ENCODE peak calls at places on chromosomes 6 and 20, in nine cellular contexts. O is lower lobe of right lung; S is nephron progenitor cell; C is neural crest cell; M is CD8-positive, alpha-beta T cell; E is lung; A is PC-3; U is NB4; P is WTC11. X is an unnamed sample.

GRCh38 chr20:14616003-14616402 is 278.6 kb upstream of the FLRT3 start:
- DNase-seq in O (no peak), S (no peak), C (no peak), M (no peak), E (no peak), A (peak; percentile 89), U (no peak), P (no peak), X (no peak)

GRCh38 chr6:138331444-138331843 is 46.3 kb upstream of the SMIM28 start:
- DNase-seq in O (no peak), S (no peak), C (no peak), M (no peak), E (no peak), A (no peak), U (no peak), P (no peak), X (no peak)

GRCh38 chr6:25882066-25882496 is 8.0 kb upstream of the SLC17A3 start:
- DNase-seq in O (peak; percentile 61), S (no peak), C (no peak), M (peak; percentile 5), E (no peak), A (no peak), U (no peak), P (peak; percentile 89), X (no peak)

GRCh38 chr20:22901921-22902320 is 133.2 kb upstream of the SSTR4 start:
- DNase-seq in O (no peak), S (no peak), C (no peak), M (no peak), E (no peak), A (no peak), U (no peak), P (no peak), X (no peak)

GRCh38 chr6:75130784-75131183 is 75.1 kb downstream of the COL12A1 start:
- DNase-seq in O (no peak), S (no peak), C (no peak), M (no peak), E (no peak), A (peak; percentile 25), U (no peak), P (no peak), X (no peak)

GRCh38 chr6:125812394-125813231 is 21.9 kb downstream of the NCOA7 start:
- DNase-seq in O (no peak), S (no peak), C (no peak), M (no peak), E (no peak), A (peak; percentile 52), U (no peak), P (no peak), X (no peak)

GRCh38 chr20:57425150-57426013 is 34.2 kb downstream of the RBM38 start:
- DNase-seq in O (peak; percentile 30), S (no peak), C (no peak), M (no peak), E (no peak), A (no peak), U (peak; percentile 98), P (no peak), X (no peak)

GRCh38 chr6:34919651-34920050 is 30.6 kb downstream of the ANKS1A start:
- DNase-seq in O (no peak), S (no peak), C (no peak), M (no peak), E (no peak), A (peak; percentile 24), U (peak; percentile 32), P (no peak), X (no peak)

GRCh38 chr6:38460216-38460615 is 179.5 kb downstream of the BTBD9 start:
- DNase-seq in O (no peak), S (no peak), C (no peak), M (no peak), E (no peak), A (peak; percentile 40), U (no peak), P (no peak), X (no peak)

GRCh38 chr6:145735356-145736165 is at the start of gene EPM2A:
- DNase-seq in O (peak; percentile 92), S (peak; percentile 76), C (peak; percentile 65), M (peak; percentile 34), E (peak; percentile 83), A (peak; percentile 70), U (peak; percentile 86), P (peak; percentile 79), X (peak; percentile 94)
- TF ChIP-seq CTCF in O (no peak), S (no peak), C (no peak), M (no peak), E (no peak), A (no peak), U (no peak), P (no peak), X (no peak)

DNA sequence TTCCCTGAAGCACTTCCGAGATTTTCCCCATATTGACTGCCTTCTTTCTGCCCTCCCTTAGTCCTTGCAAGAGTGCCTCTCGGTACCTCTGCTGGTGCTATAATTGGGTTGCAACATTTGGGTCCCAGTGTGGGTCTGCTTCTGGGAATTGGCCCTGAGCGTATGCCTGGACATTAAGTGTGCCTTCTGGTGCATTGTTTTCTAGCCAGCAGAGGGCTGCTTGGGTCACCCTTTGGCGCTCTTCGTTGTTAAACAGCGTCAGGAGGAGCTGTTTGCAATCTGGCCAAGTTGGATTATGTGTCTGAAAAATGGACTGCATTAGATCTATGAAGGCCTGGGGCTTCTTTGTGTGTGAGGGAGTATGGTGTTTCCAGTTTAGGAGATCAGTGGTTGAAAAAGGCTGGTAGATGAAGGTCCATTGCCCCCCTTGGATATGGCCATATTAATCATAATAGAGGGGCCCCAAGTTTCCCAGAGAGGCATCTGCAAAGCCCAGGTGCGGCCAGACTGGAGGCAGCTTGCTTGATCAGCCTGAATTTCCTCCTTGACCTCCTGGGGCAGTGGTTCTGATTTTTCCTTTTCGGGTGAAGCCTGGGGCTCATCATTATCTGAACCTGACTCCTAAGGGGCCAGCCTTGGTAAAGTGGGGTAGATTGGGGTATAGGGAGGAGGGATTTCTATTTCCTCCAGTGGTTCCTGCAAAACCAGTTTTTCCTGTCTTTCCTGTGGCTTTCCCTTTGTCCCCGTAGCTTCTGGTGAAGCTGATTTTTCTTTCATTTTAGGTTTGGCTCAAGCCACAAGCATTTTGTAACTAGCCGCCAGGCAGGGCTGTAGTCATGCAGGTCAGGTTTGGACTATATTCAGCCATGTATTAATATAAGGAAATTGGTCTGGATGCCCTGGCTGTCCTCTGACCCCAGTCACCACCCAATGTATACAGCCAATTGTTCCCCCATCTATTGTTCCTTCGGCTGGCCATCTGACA is 85.4 kb upstream of the GPR6 start:
- DNase-seq in O (peak; percentile 52), S (no peak), C (no peak), M (no peak), E (peak; percentile 54), A (peak; percentile 92), U (no peak), P (peak; percentile 20), X (no peak)
- TF ChIP-seq CTCF in O (no peak), S (no peak), C (no peak), M (no peak), E (no peak), A (peak; percentile 46), U (no peak), P (no peak), X (no peak)

GRCh38 chr6:82780334-82780733 is 285.3 kb downstream of the UBE3D start:
- DNase-seq in O (no peak), S (no peak), C (no peak), M (no peak), E (no peak), A (no peak), U (no peak), P (no peak), X (no peak)

GRCh38 chr6:82785206-82785605 is 280.4 kb downstream of the UBE3D start:
- DNase-seq in O (no peak), S (no peak), C (no peak), M (no peak), E (no peak), A (no peak), U (no peak), P (no peak), X (no peak)

GRCh38 chr6:82786251-82786650 is 279.4 kb downstream of the UBE3D start:
- DNase-seq in O (no peak), S (peak; percentile 7), C (no peak), M (no peak), E (no peak), A (no peak), U (no peak), P (no peak), X (no peak)

GRCh38 chr6:82781805-82782204 is 283.8 kb downstream of the UBE3D start:
- DNase-seq in O (no peak), S (no peak), C (no peak), M (no peak), E (no peak), A (no peak), U (no peak), P (no peak), X (no peak)

DNA sequence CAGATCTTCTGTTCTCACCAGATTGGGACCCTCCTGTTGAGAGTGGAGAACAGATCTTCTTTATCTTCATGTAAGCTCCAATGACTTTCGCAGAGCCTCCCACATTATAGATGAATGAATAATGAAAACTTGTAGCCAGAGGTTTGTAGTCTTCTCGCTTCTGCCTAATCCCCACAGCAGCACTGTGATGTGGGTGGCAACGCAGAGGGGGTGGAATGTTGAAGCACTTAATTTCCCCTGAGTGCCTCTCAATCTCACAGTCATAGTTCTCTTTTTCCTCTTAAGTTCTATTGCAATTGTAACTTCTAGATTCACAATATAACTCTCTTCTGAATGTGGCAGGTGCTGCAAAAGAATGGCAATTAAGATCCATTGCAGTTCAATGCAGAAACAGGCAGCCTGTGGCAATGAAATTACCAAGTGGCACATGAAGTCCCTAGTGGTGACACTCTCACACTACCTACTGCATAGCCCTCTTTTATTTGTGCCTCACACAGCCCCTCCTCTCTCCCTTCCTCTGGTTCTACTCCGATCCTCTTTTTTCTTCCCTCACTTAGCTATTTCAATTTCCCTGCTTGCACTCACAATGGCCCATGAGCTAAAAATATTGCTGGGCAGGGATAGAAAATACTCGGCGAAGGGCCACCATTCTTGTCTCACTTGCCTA is 281.9 kb downstream of the UBE3D start:
- DNase-seq in O (no peak), S (peak; percentile 5), C (no peak), M (no peak), E (no peak), A (peak; percentile 27), U (peak; percentile 22), P (no peak), X (no peak)
- TF ChIP-seq CTCF in O (no peak), S (peak; percentile 51), C (peak; percentile 60), M (no peak), E (no peak), A (peak; percentile 45), U (peak; percentile 36), P (peak; percentile 16), X (no peak)

GRCh38 chr20:32190608-32191415 is 16.7 kb downstream of the PLAGL2 start:
- DNase-seq in O (no peak), S (no peak), C (no peak), M (no peak), E (no peak), A (no peak), U (no peak), P (no peak), X (no peak)

GRCh38 chr20:32189123-32189410 is 18.5 kb downstream of the PLAGL2 start:
- DNase-seq in O (no peak), S (no peak), C (no peak), M (no peak), E (no peak), A (no peak), U (no peak), P (no peak), X (no peak)

GRCh38 chr20:32189691-32190607 is 17.6 kb downstream of the PLAGL2 start:
- DNase-seq in O (peak; percentile 56), S (peak; percentile 86), C (peak; percentile 77), M (peak; percentile 38), E (no peak), A (no peak), U (no peak), P (peak; percentile 79), X (peak; percentile 87)

GRCh38 chr20:32191422-32191821 is 16.1 kb downstream of the PLAGL2 start:
- DNase-seq in O (no peak), S (no peak), C (no peak), M (no peak), E (no peak), A (no peak), U (no peak), P (no peak), X (no peak)

GRCh38 chr20:32188376-32189122 is 19.0 kb downstream of the PLAGL2 start:
- DNase-seq in O (no peak), S (no peak), C (no peak), M (no peak), E (no peak), A (no peak), U (no peak), P (no peak), X (no peak)
- TF ChIP-seq CTCF in O (no peak), S (no peak), C (no peak), M (no peak), E (no peak), A (no peak), U (no peak), P (no peak), X (no peak)

X was measured in osteocyte.